ENCODE peak calls at places on chromosome 19, in nine cellular contexts. C is cardiac muscle cell; Y is colonic mucosa; D is sigmoid colon; B is breast epithelium; I is fibroblast of villous mesenchyme; G is upper lobe of left lung; N is CD8-positive, alpha-beta T cell; U is esophagus squamous epithelium. F is an unnamed sample.
A peak's percentile ranks its signal among the peaks of the same experiment; 100 is the strongest.

GRCh38 chr19:29449371-29449770 is 76.4 kb upstream of the VSTM2B start:
- DNase-seq in D (no peak), Y (peak; percentile 10), G (no peak), I (no peak), C (no peak), N (no peak), U (no peak), B (no peak), F (no peak)

GRCh38 chr19:34556500-34556899 is 74.9 kb downstream of the WTIP start:
- DNase-seq in N (no peak), Y (no peak), I (peak; percentile 2), C (peak; percentile 10), B (no peak), U (no peak), D (no peak), G (no peak), F (no peak)

GRCh38 chr19:39917561-39918182 is 16.8 kb downstream of the FCGBP start:
- DNase-seq in B (no peak), Y (peak; percentile 18), I (no peak), C (no peak), D (no peak), U (no peak), G (no peak), N (no peak), F (no peak)

GRCh38 chr19:11273989-11274388 is 11.7 kb upstream of the DOCK6 start:
- DNase-seq in U (no peak), Y (no peak), B (no peak), C (no peak), N (no peak), I (no peak), G (no peak), D (no peak), F (no peak)

GRCh38 chr19:32537626-32538025 is 43.4 kb upstream of the PDCD5 start:
- DNase-seq in U (no peak), B (no peak), C (no peak), N (no peak), G (no peak), I (no peak), D (no peak), Y (no peak), F (no peak)

GRCh38 chr19:39924389-39924788 is 10.0 kb downstream of the FCGBP start:
- DNase-seq in G (no peak), C (no peak), D (no peak), Y (peak; percentile 14), N (no peak), I (no peak), U (no peak), B (no peak), F (no peak)

GRCh38 chr19:58550362-58551122 is 4.4 kb downstream of the CHMP2A start:
- DNase-seq in B (no peak), C (no peak), I (no peak), N (no peak), U (no peak), G (no peak), D (no peak), Y (no peak), F (no peak)

GRCh38 chr19:58554494-58555368 is at the start of gene CHMP2A:
- DNase-seq in G (peak; percentile 98), I (peak; percentile 98), B (peak; percentile 99), Y (peak; percentile 99), C (peak; percentile 99), N (peak; percentile 97), U (no peak), D (peak; percentile 100), F (peak; percentile 86)

GRCh38 chr19:8391274-8392016 is 1.3 kb downstream of the RAB11B start:
- DNase-seq in U (no peak), B (no peak), G (peak; percentile 33), C (no peak), Y (no peak), N (no peak), D (peak; percentile 69), I (no peak), F (no peak)
- H3K4me3 ChIP-seq in U (no peak overlapping the region), B (peak overlapping the region; percentile 98), G (peak overlapping the region; percentile 84), C (no peak overlapping the region), Y (no peak overlapping the region), N (peak overlapping the region; percentile 89), D (peak overlapping the region; percentile 84), I (no peak overlapping the region), F (peak overlapping the region; percentile 48)

GRCh38 chr19:4830332-4830731 is 1.2 kb downstream of the TICAM1 start:
- DNase-seq in I (no peak), G (no peak), C (no peak), U (no peak), D (no peak), N (no peak), B (no peak), Y (no peak), F (no peak)

GRCh38 chr19:4832776-4833175 is 1.3 kb upstream of the TICAM1 start:
- DNase-seq in Y (no peak), D (no peak), N (no peak), I (no peak), B (no peak), G (no peak), C (no peak), U (no peak), F (no peak)

GRCh38 chr19:4830768-4831265 is 695 bp downstream of the TICAM1 start:
- DNase-seq in G (no peak), Y (peak; percentile 45), N (no peak), U (no peak), I (no peak), B (no peak), C (no peak), D (no peak), F (no peak)

GRCh38 chr19:4831351-4832340 is at the start of gene TICAM1:
- DNase-seq in U (no peak), C (peak; percentile 32), I (peak; percentile 53), Y (peak; percentile 87), G (peak; percentile 86), N (peak; percentile 78), B (peak; percentile 71), D (peak; percentile 84), F (peak; percentile 19)

GRCh38 chr19:4829001-4829712 is 2.4 kb downstream of the TICAM1 start:
- DNase-seq in I (no peak), C (no peak), D (no peak), B (no peak), Y (peak; percentile 67), N (no peak), U (no peak), G (no peak), F (no peak)
- TF ChIP-seq CTCF in I (no peak), C (no peak), D (no peak), B (no peak), Y (no peak), N (no peak), U (peak; percentile 11), G (no peak), F (no peak)

DNA sequence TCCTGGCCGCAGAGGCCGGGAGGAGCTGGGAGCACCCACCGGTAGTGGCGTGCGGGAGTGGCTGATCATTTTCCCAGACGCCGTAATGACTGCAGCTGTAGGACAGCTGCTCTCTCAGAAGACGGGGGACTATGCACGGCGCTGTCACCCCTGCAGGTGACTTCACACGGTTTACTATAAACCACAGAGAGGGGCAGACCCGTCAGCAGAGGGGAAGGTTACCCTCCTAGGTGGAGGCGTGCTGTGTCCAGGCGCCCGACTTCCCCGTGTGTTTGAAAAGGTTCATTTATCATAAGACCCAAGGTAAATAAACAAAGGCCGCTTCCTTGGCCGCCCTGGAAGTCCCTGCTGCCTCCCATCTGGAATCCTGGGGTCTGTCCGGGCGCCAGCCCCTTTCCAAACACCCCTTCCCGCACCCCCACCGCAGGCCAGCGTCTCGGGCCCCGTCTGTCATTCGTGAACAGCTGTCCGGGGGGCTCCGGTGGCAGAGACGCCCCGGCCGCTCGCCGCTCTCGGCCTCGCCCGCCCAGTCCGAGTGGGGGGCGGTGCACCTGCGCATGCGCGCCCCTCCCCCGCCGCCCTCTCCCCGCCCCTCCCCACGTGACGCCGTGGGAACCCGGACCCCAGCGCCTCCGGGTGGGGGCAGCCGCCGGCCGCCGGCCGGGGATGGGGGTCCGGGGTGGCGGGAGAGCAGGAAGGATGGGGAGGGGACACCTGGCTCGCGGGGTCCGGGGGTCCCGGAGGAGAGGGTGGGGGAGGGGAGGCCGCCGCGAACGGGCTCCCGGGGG is 915 bp downstream of the SHC2 start:
- DNase-seq in C (peak; percentile 79), B (peak; percentile 73), G (peak; percentile 45), I (peak; percentile 62), D (peak; percentile 89), N (peak; percentile 34), U (no peak), Y (peak; percentile 56), F (no peak)
- H3K4me3 ChIP-seq in C (peak overlapping the region; percentile 65), B (peak overlapping the region; percentile 93), G (peak overlapping the region; percentile 67), I (peak overlapping the region; percentile 73), D (peak overlapping the region; percentile 92), N (peak overlapping the region; percentile 13), U (peak overlapping the region; percentile 63), Y (peak overlapping the region; percentile 57), F (peak overlapping the region; percentile 67)

GRCh38 chr19:49915271-49915670 is 13.7 kb upstream of the ATF5 start:
- DNase-seq in U (no peak), Y (no peak), G (no peak), D (no peak), B (no peak), I (no peak), N (no peak), C (no peak), F (no peak)
- TF ChIP-seq CTCF in U (no peak), Y (no peak), G (no peak), D (no peak), B (no peak), I (no peak), N (no peak), C (peak; percentile 19), F (no peak)

GRCh38 chr19:2623743-2624142 is 78.8 kb downstream of the GNG7 start:
- DNase-seq in U (no peak), I (no peak), Y (no peak), C (no peak), B (no peak), G (no peak), N (no peak), D (no peak), F (no peak)
- H3K4me3 ChIP-seq in U (no peak overlapping the region), I (no peak overlapping the region), Y (no peak overlapping the region), C (no peak overlapping the region), B (no peak overlapping the region), G (no peak overlapping the region), N (no peak overlapping the region), D (no peak overlapping the region), F (no peak overlapping the region)